ENCODE peak calls at places on chromosomes 6 and 20, in four cellular contexts. B, J, I and A are unnamed samples.

GRCh38 chr20:650281-650680 is 2.7 kb downstream of the SRXN1 start:
- DNase-seq in B (no peak), J (no peak), I (no peak), A (no peak)

GRCh38 chr6:14804444-14805210 is 441.2 kb upstream of the JARID2 start:
- DNase-seq in B (no peak), J (peak; percentile 54), I (no peak), A (no peak)

GRCh38 chr6:164749126-164749758 is 560.2 kb downstream of the C6orf118 start:
- DNase-seq in B (no peak), J (no peak), I (no peak), A (no peak)

GRCh38 chr6:28474441-28475219 is 31.3 kb upstream of the ZSCAN23 start:
- DNase-seq in B (peak; percentile 76), J (peak; percentile 85), I (peak; percentile 64), A (peak; percentile 86)

GRCh38 chr6:18551228-18551627 is 164.1 kb downstream of the RNF144B start:
- DNase-seq in B (no peak), J (no peak), I (no peak), A (no peak)

GRCh38 chr20:25579081-25579770 is 6.1 kb downstream of the NINL start:
- DNase-seq in B (no peak), J (peak; percentile 87), I (no peak), A (no peak)

GRCh38 chr6:119243657-119244056 is 105.9 kb downstream of the MAN1A1 start:
- DNase-seq in B (no peak), J (no peak), I (no peak), A (no peak)

GRCh38 chr6:53986165-53986720 is 125.0 kb upstream of the MLIP start:
- DNase-seq in B (no peak), J (peak; percentile 46), I (no peak), A (peak; percentile 10)

GRCh38 chr6:40293109-40293823 is 293.9 kb downstream of the LRFN2 start:
- DNase-seq in B (no peak), J (no peak), I (no peak), A (no peak)

GRCh38 chr6:50249493-50249892 is 199.8 kb upstream of the DEFB112 start:
- DNase-seq in B (no peak), J (peak; percentile 4), I (no peak), A (no peak)

GRCh38 chr6:109096198-109096597 is 891 bp downstream of the CEP57L1 start:
- DNase-seq in B (no peak), J (no peak), I (no peak), A (no peak)

GRCh38 chr20:4261333-4262284 is 246.3 kb upstream of the RNF24 start:
- DNase-seq in B (no peak), J (no peak), I (no peak), A (no peak)

GRCh38 chr6:34138924-34139323 is 7.0 kb downstream of the GRM4 start:
- DNase-seq in B (no peak), J (no peak), I (no peak), A (no peak)

GRCh38 chr6:113647158-113647889 is 209.8 kb upstream of the MARCKS start:
- DNase-seq in B (no peak), J (no peak), I (no peak), A (no peak)

GRCh38 chr6:163780993-163781392 is 366.5 kb downstream of the QKI start:
- DNase-seq in B (no peak), J (no peak), I (no peak), A (no peak)

GRCh38 chr20:63086421-63087235 is 79.9 kb upstream of the BHLHE23 start:
- DNase-seq in B (no peak), J (no peak), I (no peak), A (no peak)

GRCh38 chr20:58141971-58142842 is 86.2 kb downstream of the ANKRD60 start:
- DNase-seq in B (no peak), J (no peak), I (no peak), A (no peak)
- TF ChIP-seq CHD2 in B (no peak), J (no peak), I (no peak), A (no peak)

DNA sequence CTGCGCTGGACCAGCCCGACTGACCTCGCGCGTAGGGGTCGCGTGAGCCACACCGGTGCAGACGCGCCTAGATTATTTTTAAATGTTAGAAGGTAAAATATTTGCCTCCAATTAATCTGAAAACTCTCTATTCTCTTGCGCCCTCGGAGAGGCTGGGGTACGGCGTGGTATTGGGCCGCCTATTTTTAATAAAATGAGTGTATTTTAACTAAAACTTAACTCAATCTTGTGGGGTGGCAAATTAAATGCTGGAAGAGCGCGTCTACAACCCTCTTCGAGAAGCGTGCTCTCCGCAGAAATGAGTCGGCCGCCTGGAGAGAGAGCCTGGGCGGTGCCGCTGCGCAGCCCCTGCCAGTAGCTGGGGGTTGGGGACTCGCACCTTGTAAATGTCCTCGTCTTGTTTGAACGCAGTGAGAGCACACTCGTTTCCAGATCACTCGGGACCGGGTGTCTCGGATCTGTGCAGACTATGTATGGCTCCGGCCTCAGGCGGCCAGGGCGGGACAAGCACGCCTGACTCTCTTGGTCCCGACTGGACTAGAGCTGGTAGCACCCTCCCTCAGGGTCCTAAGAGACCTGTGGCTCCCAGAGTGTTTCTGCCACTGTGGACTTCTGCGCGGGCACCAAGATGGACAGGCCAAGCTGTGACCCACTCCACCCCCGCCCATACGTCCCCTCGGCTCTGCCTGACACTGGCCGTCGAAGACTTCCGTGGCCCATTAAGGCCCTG is 2.0 kb upstream of the MAFB start:
- DNase-seq in B (no peak), J (no peak), I (no peak), A (no peak)
- TF ChIP-seq ESRRA in B (no peak), J (no peak), I (no peak), A (no peak)

GRCh38 chr6:134161036-134161435 is 108.6 kb upstream of the SLC2A12 start:
- DNase-seq in B (no peak), J (no peak), I (no peak), A (no peak)
- TF ChIP-seq CHD2 in B (no peak), J (no peak), I (no peak), A (no peak)

GRCh38 chr6:133501675-133502275 is 260.6 kb downstream of the EYA4 start:
- DNase-seq in B (no peak), J (no peak), I (no peak), A (no peak)

GRCh38 chr6:133499662-133500061 is 258.5 kb downstream of the EYA4 start:
- DNase-seq in B (no peak), J (no peak), I (no peak), A (no peak)

GRCh38 chr6:133504761-133505160 is 263.6 kb downstream of the EYA4 start:
- DNase-seq in B (no peak), J (no peak), I (no peak), A (no peak)

GRCh38 chr6:133503330-133503729 is 262.2 kb downstream of the EYA4 start:
- DNase-seq in B (no peak), J (no peak), I (no peak), A (no peak)

DNA sequence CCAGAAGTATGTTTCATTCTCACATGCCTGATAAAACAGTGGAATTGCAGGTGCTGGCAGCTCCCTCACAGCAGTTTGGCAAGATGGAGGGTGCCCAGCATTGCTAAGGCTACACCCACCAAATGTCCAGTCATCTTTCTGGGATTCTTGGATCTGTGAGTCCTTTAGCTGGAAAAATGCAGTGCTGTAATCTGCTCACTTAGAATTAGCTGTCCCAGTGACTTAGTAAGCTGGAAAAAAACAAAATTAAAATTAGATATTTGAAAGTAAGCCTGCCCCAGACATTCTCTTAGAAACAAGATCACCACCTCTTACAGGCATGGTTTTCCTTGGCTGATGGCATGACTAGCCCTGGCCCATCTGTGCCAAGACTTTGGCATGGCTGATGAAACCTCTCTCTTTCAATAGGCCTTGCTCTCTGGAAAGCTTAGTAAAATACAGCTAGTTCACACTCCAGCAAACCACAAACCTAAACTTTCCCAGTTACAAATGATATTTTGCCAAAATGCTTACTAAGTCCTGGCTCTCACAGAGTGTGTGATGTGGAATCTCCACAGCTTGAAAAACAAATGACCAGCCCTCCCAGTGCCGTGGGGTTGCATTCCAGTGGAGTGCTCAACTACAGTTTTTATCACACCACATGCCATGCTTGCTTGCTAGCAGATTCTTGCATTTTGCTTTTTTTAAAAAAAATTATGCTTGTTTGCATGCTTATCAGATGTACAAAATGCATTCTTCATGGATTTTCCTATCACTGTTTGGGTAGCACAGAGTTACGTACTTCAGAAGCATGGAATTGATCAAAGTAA is 261.5 kb downstream of the EYA4 start:
- DNase-seq in B (no peak), J (no peak), I (no peak), A (no peak)
- TF ChIP-seq ESRRA in B (no peak), J (no peak), I (no peak), A (no peak)

GRCh38 chr20:61411743-61412142 is 159.7 kb downstream of the CDH4 start:
- DNase-seq in B (no peak), J (no peak), I (no peak), A (no peak)
- TF ChIP-seq CHD2 in B (no peak), J (no peak), I (no peak), A (no peak)

GRCh38 chr6:127587875-127588274 is 10.9 kb downstream of the C6orf58 start:
- DNase-seq in B (no peak), J (no peak), I (no peak), A (no peak)

GRCh38 chr6:127590344-127590743 is 13.4 kb downstream of the C6orf58 start:
- DNase-seq in B (no peak), J (no peak), I (no peak), A (no peak)

GRCh38 chr6:127589135-127589534 is 12.2 kb downstream of the C6orf58 start:
- DNase-seq in B (no peak), J (no peak), I (no peak), A (no peak)

DNA sequence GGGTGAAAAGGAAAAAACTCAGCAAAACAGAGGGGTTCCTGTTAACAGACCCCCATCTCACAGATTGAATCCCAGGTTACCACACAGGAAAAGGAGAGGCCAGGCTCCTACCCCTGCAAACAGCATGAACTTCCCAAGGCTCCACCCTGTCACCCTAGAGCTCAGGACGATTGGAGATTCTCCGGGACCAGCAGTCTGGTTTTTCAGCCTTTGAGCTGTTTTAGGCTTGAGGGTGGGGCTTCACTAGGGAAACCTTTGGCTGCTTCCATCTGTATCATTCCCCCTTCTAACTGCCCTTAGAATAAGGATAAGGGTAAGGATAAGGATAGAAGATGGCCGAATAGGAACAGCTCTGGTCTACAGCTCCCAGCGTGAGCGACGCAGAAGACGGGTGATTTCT is 16.0 kb downstream of the C6orf58 start:
- DNase-seq in B (no peak), J (no peak), I (no peak), A (no peak)
- TF ChIP-seq ESRRA in B (no peak), J (no peak), I (no peak), A (no peak)

GRCh38 chr6:26514984-26515383 is 14.9 kb downstream of the BTN1A1 start:
- DNase-seq in B (no peak), J (peak; percentile 92), I (no peak), A (no peak)

GRCh38 chr6:26519359-26519758 is 18.8 kb upstream of the HMGN4 start:
- DNase-seq in B (no peak), J (no peak), I (no peak), A (no peak)

GRCh38 chr6:26520088-26520839 is 17.9 kb upstream of the HMGN4 start:
- DNase-seq in B (no peak), J (peak; percentile 56), I (no peak), A (peak; percentile 45)

GRCh38 chr6:26520840-26521484 is 17.2 kb upstream of the HMGN4 start:
- DNase-seq in B (no peak), J (peak; percentile 82), I (peak; percentile 98), A (peak; percentile 52)

GRCh38 chr6:26516481-26517427 is 16.7 kb downstream of the BTN1A1 start:
- DNase-seq in B (no peak), J (peak; percentile 86), I (peak; percentile 26), A (no peak)
- TF ChIP-seq CHD2 in B (no peak), J (no peak), I (no peak), A (no peak)

GRCh38 chr6:112298816-112299281 is 44.5 kb upstream of the LAMA4 start:
- DNase-seq in B (no peak), J (no peak), I (no peak), A (peak; percentile 15)
- TF ChIP-seq ESRRA in B (no peak), J (no peak), I (no peak), A (no peak)

GRCh38 chr6:3239110-3239830 is 11.8 kb upstream of the TUBB2B start:
- DNase-seq in B (no peak), J (no peak), I (peak; percentile 44), A (peak; percentile 44)
- TF ChIP-seq CHD2 in B (no peak), J (no peak), I (no peak), A (no peak)